ENCODE peak calls at places on chromosomes 6 and 20, in eight cellular contexts. One of them, this sample, is unnamed.

GRCh38 chr20:60073086-60073485 is 114.9 kb downstream of the CDH26 start:
- DNase-seq in SJSA1: no peak
- DNase-seq in heart right ventricle: no peak
- DNase-seq in CD4-positive, alpha-beta memory T cell: no peak
- DNase-seq in HCT116: no peak
- DNase-seq in neuronal stem cell: no peak
- DNase-seq in thoracic aorta: no peak
- DNase-seq in A549: no peak
- DNase-seq in this sample: no peak

GRCh38 chr20:24531202-24531601 is 61.8 kb downstream of the SYNDIG1 start:
- DNase-seq in SJSA1: no peak
- DNase-seq in heart right ventricle: no peak
- DNase-seq in neuronal stem cell: no peak
- DNase-seq in HCT116: no peak
- DNase-seq in thoracic aorta: no peak
- DNase-seq in A549: no peak
- DNase-seq in CD4-positive, alpha-beta memory T cell: no peak
- DNase-seq in this sample: no peak

GRCh38 chr6:56746767-56747504 is 104.2 kb upstream of the DST start:
- DNase-seq in heart right ventricle: no peak
- DNase-seq in CD4-positive, alpha-beta memory T cell: no peak
- DNase-seq in SJSA1: no peak
- DNase-seq in neuronal stem cell: no peak
- DNase-seq in HCT116: no peak
- DNase-seq in thoracic aorta: no peak
- DNase-seq in A549: no peak
- DNase-seq in this sample: no peak

GRCh38 chr6:119112856-119113530 is 34.5 kb upstream of the FAM184A start:
- DNase-seq in heart right ventricle: no peak
- DNase-seq in neuronal stem cell: no peak
- DNase-seq in A549: no peak
- DNase-seq in SJSA1: no peak
- DNase-seq in HCT116: no peak
- DNase-seq in CD4-positive, alpha-beta memory T cell: no peak
- DNase-seq in thoracic aorta: no peak
- DNase-seq in this sample: no peak

GRCh38 chr6:7691675-7692452 is 34.0 kb upstream of the BMP6 start:
- DNase-seq in HCT116: peak; percentile 71
- DNase-seq in heart right ventricle: no peak
- DNase-seq in neuronal stem cell: no peak
- DNase-seq in CD4-positive, alpha-beta memory T cell: no peak
- DNase-seq in thoracic aorta: no peak
- DNase-seq in SJSA1: peak; percentile 78
- DNase-seq in A549: peak; percentile 92
- DNase-seq in this sample: no peak

GRCh38 chr6:110357298-110357695 is 852 bp downstream of the METTL24 start:
- DNase-seq in thoracic aorta: no peak
- DNase-seq in A549: no peak
- DNase-seq in SJSA1: no peak
- DNase-seq in heart right ventricle: no peak
- DNase-seq in CD4-positive, alpha-beta memory T cell: no peak
- DNase-seq in HCT116: no peak
- DNase-seq in neuronal stem cell: no peak
- DNase-seq in this sample: no peak

GRCh38 chr6:119890470-119890869 is 540.9 kb upstream of the MAN1A1 start:
- DNase-seq in A549: no peak
- DNase-seq in thoracic aorta: no peak
- DNase-seq in HCT116: no peak
- DNase-seq in SJSA1: no peak
- DNase-seq in neuronal stem cell: no peak
- DNase-seq in CD4-positive, alpha-beta memory T cell: no peak
- DNase-seq in heart right ventricle: no peak
- DNase-seq in this sample: no peak

GRCh38 chr6:158686791-158687381 is 37.0 kb downstream of the SYTL3 start:
- DNase-seq in HCT116: no peak
- DNase-seq in thoracic aorta: no peak
- DNase-seq in neuronal stem cell: no peak
- DNase-seq in heart right ventricle: no peak
- DNase-seq in CD4-positive, alpha-beta memory T cell: peak; percentile 92
- DNase-seq in A549: no peak
- DNase-seq in SJSA1: no peak
- DNase-seq in this sample: no peak

GRCh38 chr6:128657181-128657580 is 136.8 kb upstream of the PTPRK start:
- DNase-seq in HCT116: no peak
- DNase-seq in thoracic aorta: no peak
- DNase-seq in SJSA1: no peak
- DNase-seq in neuronal stem cell: no peak
- DNase-seq in heart right ventricle: no peak
- DNase-seq in A549: no peak
- DNase-seq in CD4-positive, alpha-beta memory T cell: no peak
- DNase-seq in this sample: no peak

GRCh38 chr6:1081566-1081965 is 230.3 kb upstream of the FOXQ1 start:
- DNase-seq in HCT116: no peak
- DNase-seq in thoracic aorta: no peak
- DNase-seq in SJSA1: no peak
- DNase-seq in heart right ventricle: no peak
- DNase-seq in neuronal stem cell: no peak
- DNase-seq in CD4-positive, alpha-beta memory T cell: no peak
- DNase-seq in A549: no peak
- DNase-seq in this sample: no peak

GRCh38 chr6:8230357-8230756 is 128.0 kb upstream of the EEF1E1 start:
- DNase-seq in thoracic aorta: no peak
- DNase-seq in A549: no peak
- DNase-seq in heart right ventricle: no peak
- DNase-seq in HCT116: no peak
- DNase-seq in CD4-positive, alpha-beta memory T cell: no peak
- DNase-seq in SJSA1: no peak
- DNase-seq in neuronal stem cell: no peak
- DNase-seq in this sample: no peak

GRCh38 chr6:41442800-41443501 is 103.2 kb upstream of the FOXP4 start:
- DNase-seq in SJSA1: no peak
- DNase-seq in A549: no peak
- DNase-seq in CD4-positive, alpha-beta memory T cell: no peak
- DNase-seq in thoracic aorta: no peak
- DNase-seq in neuronal stem cell: no peak
- DNase-seq in heart right ventricle: peak; percentile 51
- DNase-seq in HCT116: no peak
- DNase-seq in this sample: peak; percentile 71

GRCh38 chr6:100153656-100154055 is 159.6 kb upstream of the MCHR2 start:
- DNase-seq in CD4-positive, alpha-beta memory T cell: no peak
- DNase-seq in heart right ventricle: no peak
- DNase-seq in neuronal stem cell: no peak
- DNase-seq in A549: no peak
- DNase-seq in SJSA1: no peak
- DNase-seq in thoracic aorta: no peak
- DNase-seq in HCT116: no peak
- DNase-seq in this sample: no peak

GRCh38 chr6:24191346-24191745 is 65.3 kb downstream of the NRSN1 start:
- DNase-seq in heart right ventricle: no peak
- DNase-seq in thoracic aorta: no peak
- DNase-seq in HCT116: no peak
- DNase-seq in neuronal stem cell: no peak
- DNase-seq in CD4-positive, alpha-beta memory T cell: no peak
- DNase-seq in SJSA1: no peak
- DNase-seq in A549: no peak
- DNase-seq in this sample: no peak

GRCh38 chr6:87636313-87636712 is 46.4 kb downstream of the ORC3 start:
- DNase-seq in SJSA1: no peak
- DNase-seq in thoracic aorta: no peak
- DNase-seq in A549: no peak
- DNase-seq in neuronal stem cell: no peak
- DNase-seq in heart right ventricle: no peak
- DNase-seq in HCT116: no peak
- DNase-seq in CD4-positive, alpha-beta memory T cell: no peak
- DNase-seq in this sample: no peak

GRCh38 chr6:2454180-2454579 is 208.8 kb upstream of the GMDS start:
- DNase-seq in thoracic aorta: no peak
- DNase-seq in neuronal stem cell: no peak
- DNase-seq in CD4-positive, alpha-beta memory T cell: no peak
- DNase-seq in SJSA1: no peak
- DNase-seq in HCT116: no peak
- DNase-seq in heart right ventricle: no peak
- DNase-seq in A549: no peak
- DNase-seq in this sample: no peak

GRCh38 chr20:10714236-10714975 is 40.6 kb upstream of the JAG1 start:
- DNase-seq in neuronal stem cell: no peak
- DNase-seq in SJSA1: no peak
- DNase-seq in heart right ventricle: no peak
- DNase-seq in thoracic aorta: no peak
- DNase-seq in CD4-positive, alpha-beta memory T cell: no peak
- DNase-seq in A549: no peak
- DNase-seq in HCT116: no peak
- DNase-seq in this sample: no peak

GRCh38 chr20:50224553-50225255 is 34.1 kb downstream of the CEBPB start:
- DNase-seq in neuronal stem cell: no peak
- DNase-seq in A549: no peak
- DNase-seq in heart right ventricle: peak; percentile 50
- DNase-seq in SJSA1: peak; percentile 89
- DNase-seq in CD4-positive, alpha-beta memory T cell: no peak
- DNase-seq in HCT116: no peak
- DNase-seq in thoracic aorta: peak; percentile 49
- DNase-seq in this sample: no peak

GRCh38 chr20:48761023-48761785 is 66.6 kb downstream of the PREX1 start:
- DNase-seq in CD4-positive, alpha-beta memory T cell: peak; percentile 65
- DNase-seq in neuronal stem cell: no peak
- DNase-seq in SJSA1: no peak
- DNase-seq in HCT116: no peak
- DNase-seq in thoracic aorta: no peak
- DNase-seq in A549: no peak
- DNase-seq in heart right ventricle: no peak
- DNase-seq in this sample: peak; percentile 61

GRCh38 chr6:132832891-132833290 is 18.5 kb downstream of the RPS12 start:
- DNase-seq in SJSA1: no peak
- DNase-seq in heart right ventricle: no peak
- DNase-seq in neuronal stem cell: no peak
- DNase-seq in HCT116: no peak
- DNase-seq in thoracic aorta: no peak
- DNase-seq in CD4-positive, alpha-beta memory T cell: no peak
- DNase-seq in A549: no peak
- DNase-seq in this sample: no peak

GRCh38 chr6:129774697-129775447 is 64.9 kb upstream of the ARHGAP18 start:
- DNase-seq in A549: peak; percentile 66
- DNase-seq in thoracic aorta: peak; percentile 15
- DNase-seq in neuronal stem cell: peak; percentile 78
- DNase-seq in CD4-positive, alpha-beta memory T cell: peak; percentile 32
- DNase-seq in heart right ventricle: peak; percentile 41
- DNase-seq in SJSA1: peak; percentile 81
- DNase-seq in HCT116: peak; percentile 68
- DNase-seq in this sample: peak; percentile 92

GRCh38 chr6:89689732-89690131 is 51.2 kb upstream of the LYRM2 start:
- DNase-seq in neuronal stem cell: no peak
- DNase-seq in A549: no peak
- DNase-seq in heart right ventricle: no peak
- DNase-seq in HCT116: no peak
- DNase-seq in SJSA1: no peak
- DNase-seq in CD4-positive, alpha-beta memory T cell: peak; percentile 5
- DNase-seq in thoracic aorta: no peak
- DNase-seq in this sample: no peak

GRCh38 chr6:164167873-164168405 is 753.4 kb downstream of the QKI start:
- DNase-seq in HCT116: no peak
- DNase-seq in thoracic aorta: no peak
- DNase-seq in heart right ventricle: no peak
- DNase-seq in neuronal stem cell: no peak
- DNase-seq in SJSA1: no peak
- DNase-seq in A549: no peak
- DNase-seq in CD4-positive, alpha-beta memory T cell: no peak
- DNase-seq in this sample: no peak

GRCh38 chr6:37053683-37054082 is 48.2 kb downstream of the FGD2 start:
- DNase-seq in neuronal stem cell: no peak
- DNase-seq in A549: no peak
- DNase-seq in heart right ventricle: no peak
- DNase-seq in SJSA1: no peak
- DNase-seq in CD4-positive, alpha-beta memory T cell: no peak
- DNase-seq in thoracic aorta: no peak
- DNase-seq in HCT116: no peak
- DNase-seq in this sample: no peak

GRCh38 chr6:45421700-45422540 is 44.2 kb upstream of the SUPT3H start:
- DNase-seq in CD4-positive, alpha-beta memory T cell: peak; percentile 56
- DNase-seq in A549: peak; percentile 42
- DNase-seq in neuronal stem cell: peak; percentile 48
- DNase-seq in HCT116: no peak
- DNase-seq in heart right ventricle: peak; percentile 57
- DNase-seq in thoracic aorta: peak; percentile 8
- DNase-seq in SJSA1: peak; percentile 93
- DNase-seq in this sample: peak; percentile 90

GRCh38 chr6:106247293-106247692 is 78.3 kb downstream of the ATG5 start:
- DNase-seq in CD4-positive, alpha-beta memory T cell: no peak
- DNase-seq in HCT116: no peak
- DNase-seq in thoracic aorta: no peak
- DNase-seq in neuronal stem cell: no peak
- DNase-seq in A549: no peak
- DNase-seq in SJSA1: no peak
- DNase-seq in heart right ventricle: no peak
- DNase-seq in this sample: no peak
- H3K27ac ChIP-seq in CD4-positive, alpha-beta memory T cell: no peak overlapping the region
- H3K27ac ChIP-seq in HCT116: no peak overlapping the region
- H3K27ac ChIP-seq in thoracic aorta: no peak overlapping the region
- H3K27ac ChIP-seq in neuronal stem cell: no peak overlapping the region
- H3K27ac ChIP-seq in A549: no peak overlapping the region
- H3K27ac ChIP-seq in SJSA1: no peak overlapping the region
- H3K27ac ChIP-seq in heart right ventricle: no peak overlapping the region
- H3K27ac ChIP-seq in this sample: no peak overlapping the region

GRCh38 chr6:72653032-72653431 is 31.2 kb downstream of the KCNQ5 start:
- DNase-seq in HCT116: no peak
- DNase-seq in neuronal stem cell: no peak
- DNase-seq in heart right ventricle: no peak
- DNase-seq in A549: no peak
- DNase-seq in SJSA1: no peak
- DNase-seq in thoracic aorta: no peak
- DNase-seq in CD4-positive, alpha-beta memory T cell: no peak
- DNase-seq in this sample: no peak
- H3K4me1 ChIP-seq in HCT116: no peaks in the 10 kb centered on the region
- H3K4me1 ChIP-seq in neuronal stem cell: no peaks in the 10 kb centered on the region
- H3K4me1 ChIP-seq in heart right ventricle: no peaks in the 10 kb centered on the region
- H3K4me1 ChIP-seq in A549: peaks cover 25% of the 10 kb centered on the region
- H3K4me1 ChIP-seq in SJSA1: peaks cover 22% of the 10 kb centered on the region
- H3K4me1 ChIP-seq in thoracic aorta: peaks cover 15% of the 10 kb centered on the region
- H3K4me1 ChIP-seq in CD4-positive, alpha-beta memory T cell: no peaks in the 10 kb centered on the region
- H3K4me1 ChIP-seq in this sample: no peaks in the 10 kb centered on the region

DNA sequence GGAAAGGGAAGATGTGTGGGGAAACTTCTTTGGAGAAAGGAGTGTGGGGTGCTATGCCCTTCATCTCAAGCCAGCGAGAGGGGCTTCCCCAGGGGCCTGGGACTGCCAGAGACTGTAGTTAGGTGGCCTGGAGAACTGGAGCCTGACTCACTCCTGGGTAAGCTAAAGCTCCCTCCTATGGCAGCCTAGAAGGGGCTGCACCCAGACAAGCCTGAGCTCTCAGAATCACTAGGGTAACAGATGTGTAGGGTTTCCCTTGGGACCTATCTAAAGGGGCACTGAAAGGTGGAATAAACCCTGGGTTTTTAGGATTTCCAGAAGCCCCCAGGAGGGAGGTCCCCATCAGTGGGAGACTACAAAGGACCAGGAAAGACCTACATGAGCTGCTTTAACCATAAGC is 1.6 kb upstream of the ARMC2 start:
- DNase-seq in A549: no peak
- DNase-seq in neuronal stem cell: no peak
- DNase-seq in HCT116: no peak
- DNase-seq in SJSA1: no peak
- DNase-seq in CD4-positive, alpha-beta memory T cell: no peak
- DNase-seq in heart right ventricle: no peak
- DNase-seq in thoracic aorta: no peak
- DNase-seq in this sample: no peak
- H3K4me3 ChIP-seq in A549: no peak overlapping the region
- H3K4me3 ChIP-seq in neuronal stem cell: no peak overlapping the region
- H3K4me3 ChIP-seq in HCT116: no peak overlapping the region
- H3K4me3 ChIP-seq in SJSA1: no peak overlapping the region
- H3K4me3 ChIP-seq in CD4-positive, alpha-beta memory T cell: no peak overlapping the region
- H3K4me3 ChIP-seq in heart right ventricle: no peak overlapping the region
- H3K4me3 ChIP-seq in thoracic aorta: no peak overlapping the region
- H3K4me3 ChIP-seq in this sample: no peak overlapping the region

GRCh38 chr6:156809446-156810178 is 32.4 kb downstream of the ARID1B start:
- DNase-seq in neuronal stem cell: no peak
- DNase-seq in CD4-positive, alpha-beta memory T cell: no peak
- DNase-seq in HCT116: no peak
- DNase-seq in heart right ventricle: no peak
- DNase-seq in SJSA1: no peak
- DNase-seq in A549: no peak
- DNase-seq in thoracic aorta: no peak
- DNase-seq in this sample: no peak
- H3K27ac ChIP-seq in neuronal stem cell: no peak overlapping the region
- H3K27ac ChIP-seq in CD4-positive, alpha-beta memory T cell: no peak overlapping the region
- H3K27ac ChIP-seq in HCT116: no peak overlapping the region
- H3K27ac ChIP-seq in heart right ventricle: no peak overlapping the region
- H3K27ac ChIP-seq in SJSA1: no peak overlapping the region
- H3K27ac ChIP-seq in A549: no peak overlapping the region
- H3K27ac ChIP-seq in thoracic aorta: no peak overlapping the region
- H3K27ac ChIP-seq in this sample: no peak overlapping the region

This sample was measured in SJCRH30.